ENCODE peak calls at places on chromosomes 2 and 18, in eight cellular contexts. S is HCT116, Z is epithelial cell of esophagus, T is iPS DF 19.7, J is naive B cell, H is germinal center, F is kidney glomerular epithelial cell, O is KBM-7. E is an unnamed sample.

GRCh38 chr2:222320441-222321395 is 21.9 kb upstream of the PAX3 start:
- DNase-seq in O (no peak), S (no peak), F (no peak), H (no peak), Z (no peak), J (no peak), T (no peak), E (no peak)

GRCh38 chr18:23020555-23021294 is 87.6 kb downstream of the RBBP8 start:
- DNase-seq in J (no peak), F (no peak), T (no peak), Z (no peak), O (no peak), S (no peak), H (no peak), E (no peak)

GRCh38 chr2:950627-950992 is at the start of gene SNTG2:
- DNase-seq in O (no peak), Z (no peak), F (peak; percentile 19), H (peak; percentile 61), S (no peak), T (no peak), J (peak; percentile 57), E (no peak)

GRCh38 chr2:182559623-182560022 is 132.8 kb upstream of the PDE1A start:
- DNase-seq in Z (peak; percentile 45), J (no peak), O (no peak), T (no peak), F (peak; percentile 59), H (no peak), S (peak; percentile 4), E (no peak)

GRCh38 chr2:10966056-10966455 is 54.3 kb downstream of the KCNF1 start:
- DNase-seq in O (no peak), J (no peak), F (no peak), H (no peak), S (no peak), T (no peak), Z (no peak), E (no peak)

GRCh38 chr2:78397198-78397597 is 628.3 kb upstream of the REG3G start:
- DNase-seq in Z (no peak), J (no peak), H (no peak), S (no peak), T (no peak), O (no peak), F (no peak), E (no peak)

GRCh38 chr2:182229288-182229687 is 197.5 kb downstream of the PDE1A start:
- DNase-seq in O (no peak), T (no peak), H (no peak), J (no peak), Z (peak; percentile 48), F (peak; percentile 42), S (no peak), E (no peak)

GRCh38 chr2:240655931-240656886 is 26.5 kb downstream of the AQP12B start:
- DNase-seq in F (no peak), T (no peak), S (no peak), O (peak; percentile 47), J (no peak), H (no peak), Z (no peak), E (no peak)

GRCh38 chr2:164781394-164781793 is 60.2 kb downstream of the COBLL1 start:
- DNase-seq in J (no peak), O (no peak), T (no peak), F (no peak), Z (no peak), H (no peak), S (no peak), E (no peak)

GRCh38 chr2:205852457-205852856 is 170.2 kb downstream of the NRP2 start:
- DNase-seq in T (no peak), J (no peak), O (no peak), H (no peak), S (no peak), F (no peak), Z (no peak), E (no peak)

GRCh38 chr2:145597011-145597410 is 1077.1 kb upstream of the ZEB2 start:
- DNase-seq in H (no peak), S (no peak), O (no peak), T (no peak), F (no peak), Z (peak; percentile 23), J (no peak), E (no peak)

GRCh38 chr2:109064660-109065306 is 64.2 kb upstream of the SH3RF3 start:
- DNase-seq in O (no peak), Z (no peak), S (no peak), J (no peak), H (no peak), T (no peak), F (no peak), E (no peak)

GRCh38 chr2:160719116-160719515 is 225.5 kb upstream of the RBMS1 start:
- DNase-seq in H (no peak), O (no peak), Z (peak; percentile 69), S (no peak), T (no peak), J (no peak), F (peak; percentile 8), E (no peak)

GRCh38 chr2:136246086-136246669 is 128.2 kb upstream of the CXCR4 start:
- DNase-seq in T (peak; percentile 15), S (peak; percentile 53), H (peak; percentile 41), O (peak; percentile 72), F (peak; percentile 25), J (peak; percentile 55), Z (peak; percentile 35), E (no peak)

GRCh38 chr2:96143848-96144480 is 1.3 kb downstream of the DUSP2 start:
- DNase-seq in S (peak; percentile 27), F (no peak), O (no peak), Z (peak; percentile 28), T (no peak), J (no peak), H (peak; percentile 61), E (peak; percentile 66)

GRCh38 chr2:145007673-145008263 is 487.8 kb upstream of the ZEB2 start:
- DNase-seq in O (no peak), H (no peak), Z (peak; percentile 44), J (no peak), T (no peak), F (no peak), S (no peak), E (no peak)

GRCh38 chr2:52222128-52222527 is 1190.2 kb upstream of the NRXN1 start:
- DNase-seq in J (no peak), T (no peak), F (no peak), H (no peak), O (no peak), Z (peak; percentile 5), S (no peak), E (no peak)

GRCh38 chr2:233059797-233060499 is at the start of gene INPP5D:
- DNase-seq in O (peak; percentile 97), F (no peak), H (peak; percentile 80), J (peak; percentile 87), T (no peak), S (no peak), Z (no peak), E (peak; percentile 85)

GRCh38 chr18:57134564-57135211 is 12.2 kb upstream of the BOD1L2 start:
- DNase-seq in O (peak; percentile 51), T (no peak), J (no peak), Z (peak; percentile 9), H (no peak), F (peak; percentile 2), S (no peak), E (no peak)

GRCh38 chr18:24075731-24076130 is 61.2 kb downstream of the TTC39C start:
- DNase-seq in T (no peak), F (no peak), H (no peak), Z (no peak), J (no peak), O (no peak), S (peak; percentile 4), E (no peak)

GRCh38 chr2:62304429-62305417 is 108.8 kb downstream of the B3GNT2 start:
- DNase-seq in J (no peak), O (peak; percentile 96), T (no peak), Z (peak; percentile 76), S (peak; percentile 94), H (no peak), F (no peak), E (peak; percentile 53)

GRCh38 chr2:75100011-75100680 is 99.2 kb downstream of the TACR1 start:
- DNase-seq in S (no peak), J (no peak), O (no peak), H (no peak), Z (peak; percentile 71), F (peak; percentile 95), T (no peak), E (no peak)

GRCh38 chr2:120720746-120721145 is 14.9 kb upstream of the GLI2 start:
- DNase-seq in F (no peak), T (no peak), S (no peak), H (no peak), J (no peak), Z (no peak), O (no peak), E (no peak)

E was measured in GM06990.